ENCODE peak calls at places on chromosomes 11 and 22, in seven cellular contexts. W is ecto neural progenitor cell; V is aorta; S is stimulated activated naive CD8-positive, alpha-beta T cell treated with anti-CD3 and anti-CD28 coated beads, Interleukin-15, Interleukin-2, amounts not matched to agents 100 U/mL and 50 U/mL, for 24 hours; Y is activated naive CD4-positive, alpha-beta T cell treated with Interleukin-2 at 50 U/mL for 16 hours; A is EL; H is cardiac septum. I is an unnamed sample.

GRCh38 chr11:32071811-32072210 is 19.1 kb upstream of the RCN1 start:
- DNase-seq in W (no peak), V (no peak), S (no peak), Y (no peak), A (peak), H (no peak), I (no peak)

GRCh38 chr11:117300301-117300700 is 9.2 kb downstream of the BACE1-AS start:
- DNase-seq in W (peak), V (peak), S (no peak), Y (no peak), A (peak), H (peak), I (no peak)

GRCh38 chr11:118098996-118099837 is 12.5 kb upstream of the SMIM35 start:
- DNase-seq in W (no peak), V (no peak), S (no peak), Y (no peak), A (no peak), H (no peak), I (peak)

GRCh38 chr22:30471616-30472318 is at the start of gene SEC14L3:
- DNase-seq in W (no peak), V (no peak), S (no peak), Y (no peak), A (no peak), H (no peak), I (no peak)

GRCh38 chr11:32888805-32889204 is 3.8 kb upstream of the QSER1 start:
- DNase-seq in W (no peak), V (no peak), S (no peak), Y (no peak), A (peak), H (no peak), I (no peak)

GRCh38 chr22:19035474-19036228 is 86.6 kb downstream of the DGCR2 start:
- DNase-seq in W (peak), V (peak), S (no peak), Y (no peak), A (no peak), H (no peak), I (peak)

GRCh38 chr11:17459211-17459610 is 17.4 kb downstream of the ABCC8 start:
- DNase-seq in W (no peak), V (no peak), S (no peak), Y (no peak), A (no peak), H (no peak), I (no peak)

GRCh38 chr22:46331496-46331895 is 4.0 kb upstream of the TRMU start:
- DNase-seq in W (no peak), V (no peak), S (no peak), Y (no peak), A (no peak), H (no peak), I (no peak)

GRCh38 chr11:10633261-10633660 is 60.3 kb downstream of the IRAG1 start:
- DNase-seq in W (no peak), V (no peak), S (no peak), Y (no peak), A (no peak), H (no peak), I (no peak)

GRCh38 chr22:45889539-45890350 is 87.2 kb downstream of the WNT7B start:
- DNase-seq in W (peak), V (peak), S (no peak), Y (no peak), A (no peak), H (peak), I (no peak)

GRCh38 chr22:40238425-40239344 is 61.0 kb downstream of the TNRC6B start:
- DNase-seq in W (no peak), V (no peak), S (no peak), Y (peak), A (peak), H (no peak), I (no peak)

GRCh38 chr22:38953577-38954413 is 3.6 kb upstream of the APOBEC3A start:
- DNase-seq in W (no peak), V (peak), S (peak), Y (peak), A (peak), H (peak), I (no peak)

GRCh38 chr11:69912911-69913451 is 93.8 kb upstream of the FGF3 start:
- DNase-seq in W (peak), V (peak), S (peak), Y (no peak), A (peak), H (peak), I (peak)

GRCh38 chr11:65432686-65433582 is 10.3 kb downstream of the NEAT1 start:
- DNase-seq in W (no peak), V (no peak), S (no peak), Y (no peak), A (peak), H (no peak), I (no peak)

GRCh38 chr11:133504906-133505305 is 27.4 kb downstream of the OPCML start:
- DNase-seq in W (no peak), V (no peak), S (no peak), Y (no peak), A (no peak), H (no peak), I (no peak)

GRCh38 chr11:33021937-33022336 is 6.3 kb downstream of the DEPDC7 start:
- DNase-seq in W (no peak), V (no peak), S (no peak), Y (no peak), A (no peak), H (no peak), I (no peak)

GRCh38 chr11:108965602-108966001 is 300.7 kb downstream of the DDX10 start:
- DNase-seq in W (no peak), V (no peak), S (no peak), Y (no peak), A (peak), H (no peak), I (no peak)

GRCh38 chr11:93567406-93567819 is 24.2 kb upstream of the SMCO4 start:
- DNase-seq in W (no peak), V (peak), S (no peak), Y (no peak), A (peak), H (peak), I (no peak)

GRCh38 chr11:66543263-66544107 is 2.4 kb downstream of the ZDHHC24 start:
- DNase-seq in W (peak), V (peak), S (peak), Y (peak), A (peak), H (no peak), I (no peak)

GRCh38 chr11:90630176-90630575 is 407.3 kb upstream of the CHORDC1 start:
- DNase-seq in W (no peak), V (no peak), S (no peak), Y (no peak), A (no peak), H (no peak), I (no peak)

GRCh38 chr11:118068945-118069612 is 7.8 kb upstream of the TMPRSS4 start:
- DNase-seq in W (no peak), V (peak), S (no peak), Y (no peak), A (no peak), H (no peak), I (no peak)

GRCh38 chr11:72217856-72218745 is 1.5 kb downstream of the FOLR2 start:
- DNase-seq in W (peak), V (no peak), S (no peak), Y (no peak), A (no peak), H (no peak), I (peak)

GRCh38 chr22:39236321-39237275 is 8.2 kb downstream of the PDGFB start:
- DNase-seq in W (no peak), V (no peak), S (peak), Y (peak), A (no peak), H (peak), I (no peak)